ENCODE peak calls at places on chromosomes 11 and 22, in five cellular contexts. One of them, this sample, is unnamed.

GRCh38 chr11:64035581-64035980 is at the start of gene FLRT1:
- DNase-seq in A549: no peak
- DNase-seq in GM23338: no peak
- DNase-seq in stomach: no peak
- DNase-seq in brain microvascular endothelial cell: no peak
- DNase-seq in this sample: no peak

GRCh38 chr11:12248330-12248729 is 129.0 kb upstream of the PARVA start:
- DNase-seq in A549: no peak
- DNase-seq in GM23338: peak; percentile 23
- DNase-seq in stomach: peak; percentile 98
- DNase-seq in brain microvascular endothelial cell: no peak
- DNase-seq in this sample: peak; percentile 41

GRCh38 chr11:107808526-107808925 is 50.1 kb downstream of the SLC35F2 start:
- DNase-seq in A549: no peak
- DNase-seq in GM23338: no peak
- DNase-seq in stomach: no peak
- DNase-seq in brain microvascular endothelial cell: no peak
- DNase-seq in this sample: no peak

GRCh38 chr22:49260681-49261580 is 566.7 kb downstream of the BRD1 start:
- DNase-seq in A549: no peak
- DNase-seq in GM23338: no peak
- DNase-seq in stomach: peak; percentile 17
- DNase-seq in brain microvascular endothelial cell: no peak
- DNase-seq in this sample: no peak

GRCh38 chr11:35114901-35115687 is 23.9 kb upstream of the CD44 start:
- DNase-seq in A549: no peak
- DNase-seq in GM23338: no peak
- DNase-seq in stomach: no peak
- DNase-seq in brain microvascular endothelial cell: no peak
- DNase-seq in this sample: no peak

GRCh38 chr22:37214431-37215025 is 2.3 kb upstream of the SSTR3 start:
- DNase-seq in A549: no peak
- DNase-seq in GM23338: no peak
- DNase-seq in stomach: no peak
- DNase-seq in brain microvascular endothelial cell: no peak
- DNase-seq in this sample: no peak

GRCh38 chr11:76291576-76292526 is 85.5 kb upstream of the WNT11 start:
- DNase-seq in A549: no peak
- DNase-seq in GM23338: no peak
- DNase-seq in stomach: no peak
- DNase-seq in brain microvascular endothelial cell: no peak
- DNase-seq in this sample: no peak

GRCh38 chr11:128586689-128587088 is 669 bp downstream of the ETS1 start:
- DNase-seq in A549: no peak
- DNase-seq in GM23338: no peak
- DNase-seq in stomach: no peak
- DNase-seq in brain microvascular endothelial cell: no peak
- DNase-seq in this sample: no peak

GRCh38 chr11:64339754-64340408 is at the start of gene CCDC88B:
- DNase-seq in A549: no peak
- DNase-seq in GM23338: no peak
- DNase-seq in stomach: peak; percentile 66
- DNase-seq in brain microvascular endothelial cell: no peak
- DNase-seq in this sample: no peak

GRCh38 chr11:130947481-130947880 is 31.2 kb upstream of the SNX19 start:
- DNase-seq in A549: no peak
- DNase-seq in GM23338: no peak
- DNase-seq in stomach: no peak
- DNase-seq in brain microvascular endothelial cell: no peak
- DNase-seq in this sample: no peak
- H3K4me3 ChIP-seq in A549: no peak overlapping the region
- H3K4me3 ChIP-seq in GM23338: no peak overlapping the region
- H3K4me3 ChIP-seq in stomach: no peak overlapping the region
- H3K4me3 ChIP-seq in brain microvascular endothelial cell: no peak overlapping the region
- H3K4me3 ChIP-seq in this sample: no peak overlapping the region

DNA sequence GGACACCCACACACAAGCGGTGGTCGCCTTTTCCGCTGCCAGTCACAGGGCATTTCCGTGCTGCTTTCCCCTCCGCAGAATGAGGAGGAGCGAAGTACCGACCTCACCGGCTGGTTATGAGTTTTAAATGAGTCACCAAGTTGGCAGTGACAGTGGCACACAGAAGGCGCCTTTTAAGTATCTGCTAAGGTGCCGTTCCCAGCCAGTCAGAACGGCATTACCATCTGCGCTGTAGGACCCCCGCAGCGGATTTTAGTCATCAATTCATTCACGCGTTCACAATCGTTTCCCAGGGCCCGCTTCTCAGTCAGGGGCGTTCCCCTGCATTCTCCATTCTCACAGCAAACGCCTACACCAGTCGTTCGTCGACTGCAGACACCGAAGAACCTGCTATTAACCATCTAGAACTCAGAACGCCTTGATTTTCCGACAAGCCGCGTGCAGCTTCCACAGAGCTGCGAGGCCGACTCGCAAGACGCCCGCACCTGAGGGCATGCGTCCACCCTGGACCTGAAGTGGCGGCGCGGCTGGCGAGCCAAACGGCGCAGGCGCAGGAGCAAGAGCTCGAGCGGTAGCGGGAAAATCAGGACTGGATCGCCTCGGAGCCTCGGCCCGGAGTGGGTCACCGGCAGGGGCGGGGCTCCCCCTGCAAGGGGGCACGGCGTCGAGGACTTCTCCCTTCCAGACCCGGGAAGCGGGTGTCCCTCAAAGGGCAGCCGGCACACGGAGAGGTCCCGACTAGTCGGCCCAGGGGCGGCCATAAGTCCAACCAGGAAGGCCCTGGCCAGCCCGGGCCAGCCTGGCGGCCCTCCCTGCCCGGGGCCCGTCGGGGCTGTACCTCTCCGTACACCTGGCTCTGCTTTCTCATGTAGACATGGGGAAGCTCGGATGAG is 642 bp downstream of the CYP2R1 start:
- DNase-seq in A549: peak; percentile 75
- DNase-seq in GM23338: peak; percentile 93
- DNase-seq in stomach: peak; percentile 92
- DNase-seq in brain microvascular endothelial cell: peak; percentile 71
- DNase-seq in this sample: peak; percentile 91
- TF ChIP-seq CTCF in A549: no peak
- TF ChIP-seq CTCF in GM23338: no peak
- TF ChIP-seq CTCF in stomach: no peak
- TF ChIP-seq CTCF in brain microvascular endothelial cell: peak; percentile 12
- TF ChIP-seq CTCF in this sample: no peak

DNA sequence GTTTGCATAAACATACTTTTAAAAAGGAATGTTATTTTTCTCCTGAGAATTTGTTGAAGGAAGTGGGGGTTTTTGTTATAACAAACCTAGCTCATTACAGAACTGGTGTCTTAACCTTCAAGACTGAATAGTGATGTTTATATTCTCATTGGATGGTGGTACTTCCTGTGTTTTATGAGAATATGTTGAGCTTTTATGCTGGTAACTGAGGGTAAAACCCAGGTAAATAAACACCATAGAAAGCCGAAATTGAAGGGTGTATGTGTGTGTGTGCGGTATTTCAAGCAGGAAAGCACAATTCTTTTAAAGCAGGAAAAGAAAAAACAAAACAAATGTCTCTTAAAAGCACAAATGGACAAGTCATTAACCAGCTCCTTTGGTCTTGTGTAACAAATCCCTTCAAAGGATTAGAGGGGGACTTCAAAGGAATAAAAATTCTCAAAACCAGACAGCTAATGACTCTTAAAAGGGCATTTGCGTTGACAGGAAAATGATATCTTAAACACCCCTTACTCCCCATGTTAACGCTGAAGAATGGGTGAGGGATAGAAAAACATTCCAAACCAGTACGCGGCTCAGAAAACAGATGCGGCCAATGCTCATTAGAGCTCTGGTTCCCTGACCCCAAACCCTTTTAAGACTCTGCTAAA is 23.8 kb downstream of the LMO2 start:
- DNase-seq in A549: no peak
- DNase-seq in GM23338: peak; percentile 40
- DNase-seq in stomach: no peak
- DNase-seq in brain microvascular endothelial cell: no peak
- DNase-seq in this sample: no peak
- H3K4me3 ChIP-seq in A549: no peak overlapping the region
- H3K4me3 ChIP-seq in GM23338: peak overlapping the region; percentile 72
- H3K4me3 ChIP-seq in stomach: peak overlapping the region; percentile 68
- H3K4me3 ChIP-seq in brain microvascular endothelial cell: no peak overlapping the region
- H3K4me3 ChIP-seq in this sample: no peak overlapping the region

GRCh38 chr11:109374032-109374431 is 48.0 kb upstream of the C11orf87 start:
- DNase-seq in A549: no peak
- DNase-seq in GM23338: no peak
- DNase-seq in stomach: no peak
- DNase-seq in brain microvascular endothelial cell: no peak
- DNase-seq in this sample: no peak
- TF ChIP-seq CTCF in A549: no peak
- TF ChIP-seq CTCF in GM23338: no peak
- TF ChIP-seq CTCF in stomach: no peak
- TF ChIP-seq CTCF in brain microvascular endothelial cell: no peak
- TF ChIP-seq CTCF in this sample: no peak